ENCODE peak calls at places on chromosomes 5 and 9, in six cellular contexts. P, W, Y, H, O and E are unnamed samples.

GRCh38 chr9:89606049-89606481 is 1.3 kb downstream of the GADD45G start:
- DNase-seq in P (peak; percentile 20), W (peak; percentile 76), Y (no peak), H (peak; percentile 96), O (peak; percentile 82), E (peak; percentile 39)

GRCh38 chr5:117473075-117473595 is 898.5 kb upstream of the SEMA6A start:
- DNase-seq in P (no peak), W (no peak), Y (no peak), H (no peak), O (no peak), E (no peak)

GRCh38 chr9:127706836-127707241 is at the start of gene CFAP157:
- DNase-seq in P (no peak), W (no peak), Y (no peak), H (no peak), O (peak; percentile 50), E (no peak)

GRCh38 chr5:54547711-54548250 is 30.2 kb downstream of the SNX18 start:
- DNase-seq in P (no peak), W (peak; percentile 80), Y (no peak), H (no peak), O (no peak), E (no peak)

GRCh38 chr5:153463806-153464205 is 26.7 kb upstream of the GRIA1 start:
- DNase-seq in P (no peak), W (no peak), Y (no peak), H (no peak), O (no peak), E (no peak)

GRCh38 chr9:13033959-13034695 is 245.4 kb downstream of the MPDZ start:
- DNase-seq in P (no peak), W (peak; percentile 43), Y (no peak), H (peak; percentile 73), O (peak; percentile 69), E (no peak)

GRCh38 chr9:37517977-37518376 is 32.2 kb downstream of the POLR1E start:
- DNase-seq in P (no peak), W (no peak), Y (no peak), H (no peak), O (no peak), E (no peak)

GRCh38 chr9:29332789-29333188 is 1759.5 kb upstream of the C9orf72 start:
- DNase-seq in P (no peak), W (no peak), Y (no peak), H (no peak), O (no peak), E (no peak)

GRCh38 chr9:129027685-129028191 is 393 bp downstream of the SH3GLB2 start:
- DNase-seq in P (peak; percentile 82), W (peak; percentile 67), Y (no peak), H (no peak), O (no peak), E (no peak)

GRCh38 chr9:69395718-69396117 is 70.7 kb downstream of the ENTREP1 start:
- DNase-seq in P (no peak), W (no peak), Y (no peak), H (no peak), O (no peak), E (no peak)

GRCh38 chr5:10902145-10902544 is 141.1 kb upstream of the DAP start:
- DNase-seq in P (no peak), W (no peak), Y (no peak), H (no peak), O (no peak), E (no peak)

GRCh38 chr5:74056789-74057164 is 430.8 kb downstream of the ARHGEF28 start:
- DNase-seq in P (no peak), W (no peak), Y (no peak), H (no peak), O (peak; percentile 40), E (no peak)

GRCh38 chr9:4116708-4117460 is 183.0 kb downstream of the GLIS3 start:
- DNase-seq in P (no peak), W (no peak), Y (no peak), H (no peak), O (no peak), E (no peak)

GRCh38 chr5:125399885-125400284 is 653.4 kb upstream of the ZNF608 start:
- DNase-seq in P (no peak), W (no peak), Y (no peak), H (no peak), O (no peak), E (no peak)

GRCh38 chr5:32258406-32258805 is 54.3 kb downstream of the MTMR12 start:
- DNase-seq in P (no peak), W (no peak), Y (no peak), H (no peak), O (no peak), E (no peak)

GRCh38 chr5:27217160-27217956 is 179.0 kb upstream of the CDH9 start:
- DNase-seq in P (no peak), W (no peak), Y (no peak), H (peak; percentile 19), O (no peak), E (no peak)

GRCh38 chr9:111657051-111657450 is 4.4 kb upstream of the GNG10 start:
- DNase-seq in P (no peak), W (no peak), Y (no peak), H (no peak), O (no peak), E (no peak)

GRCh38 chr9:131954299-131954698 is 125.4 kb downstream of the MED27 start:
- DNase-seq in P (no peak), W (no peak), Y (no peak), H (no peak), O (no peak), E (no peak)

GRCh38 chr5:141354900-141355469 is at the start of gene PCDHGA4:
- DNase-seq in P (no peak), W (no peak), Y (no peak), H (no peak), O (no peak), E (no peak)

GRCh38 chr9:128187361-128187760 is 4.0 kb downstream of the CIZ1 start:
- DNase-seq in P (no peak), W (no peak), Y (no peak), H (no peak), O (no peak), E (no peak)

GRCh38 chr5:74543162-74543995 is 97.1 kb downstream of the ENC1 start:
- DNase-seq in P (no peak), W (peak; percentile 41), Y (no peak), H (no peak), O (peak; percentile 51), E (peak; percentile 39)

GRCh38 chr5:73694089-73694488 is 68.1 kb downstream of the ARHGEF28 start:
- DNase-seq in P (no peak), W (no peak), Y (no peak), H (no peak), O (no peak), E (no peak)

GRCh38 chr5:91957671-91958070 is 574.6 kb upstream of the ARRDC3 start:
- DNase-seq in P (no peak), W (no peak), Y (no peak), H (no peak), O (no peak), E (no peak)

GRCh38 chr5:59800375-59800893 is 93.1 kb downstream of the PDE4D start:
- DNase-seq in P (no peak), W (no peak), Y (no peak), H (no peak), O (no peak), E (no peak)

GRCh38 chr9:3431890-3432289 is 93.9 kb downstream of the RFX3 start:
- DNase-seq in P (no peak), W (no peak), Y (no peak), H (no peak), O (no peak), E (no peak)

GRCh38 chr9:6428940-6429889 is 16.2 kb downstream of the UHRF2 start:
- DNase-seq in P (peak; percentile 61), W (no peak), Y (no peak), H (no peak), O (no peak), E (no peak)

GRCh38 chr5:78843436-78843835 is 141.7 kb downstream of the ARSB start:
- DNase-seq in P (no peak), W (no peak), Y (no peak), H (no peak), O (no peak), E (no peak)

GRCh38 chr5:140246378-140247122 is 56.4 kb downstream of the PFDN1 start:
- DNase-seq in P (no peak), W (peak; percentile 78), Y (no peak), H (no peak), O (no peak), E (no peak)

GRCh38 chr5:140250386-140250785 is 52.5 kb downstream of the PFDN1 start:
- DNase-seq in P (no peak), W (no peak), Y (no peak), H (no peak), O (no peak), E (no peak)

GRCh38 chr5:140251527-140251973 is 51.4 kb downstream of the PFDN1 start:
- DNase-seq in P (peak; percentile 23), W (no peak), Y (peak; percentile 13), H (no peak), O (no peak), E (no peak)

GRCh38 chr5:140252470-140253126 is 50.3 kb downstream of the PFDN1 start:
- DNase-seq in P (no peak), W (no peak), Y (no peak), H (no peak), O (no peak), E (no peak)

GRCh38 chr5:140249536-140249935 is 53.4 kb downstream of the PFDN1 start:
- DNase-seq in P (no peak), W (no peak), Y (no peak), H (no peak), O (no peak), E (no peak)
- H3K4me1 ChIP-seq in P (peaks cover 18% of the 10 kb centered on the region), W (no peaks in the 10 kb centered on the region), Y (peaks cover 21% of the 10 kb centered on the region), H (peaks cover 29% of the 10 kb centered on the region), O (peaks cover 5% of the 10 kb centered on the region), E (peaks cover 8% of the 10 kb centered on the region)

DNA sequence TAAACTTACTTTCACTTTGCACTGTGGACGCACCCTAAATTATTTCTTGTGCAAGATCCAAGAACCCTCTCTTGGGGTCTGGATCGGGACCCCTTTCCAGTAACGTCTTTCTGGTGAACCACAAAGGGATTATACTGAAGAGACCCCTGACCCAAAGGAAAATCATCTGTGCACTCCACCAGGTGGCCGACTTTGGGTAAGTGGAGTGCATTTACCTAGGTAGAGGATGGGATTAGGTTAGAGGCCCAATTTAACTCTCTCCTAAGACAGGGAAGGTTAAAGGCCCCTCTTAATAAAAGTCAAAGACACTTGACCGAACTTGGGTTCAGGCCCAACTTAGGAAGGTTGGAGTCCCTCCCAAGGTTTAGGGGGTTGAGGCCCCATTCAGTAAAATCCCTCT is 8.2 kb upstream of the PAIP1 start:
- DNase-seq in P (no peak), W (no peak), Y (no peak), H (no peak), O (no peak), E (no peak)
- H3K27ac ChIP-seq in P (no peak overlapping the region), W (no peak overlapping the region), Y (no peak overlapping the region), H (no peak overlapping the region), O (no peak overlapping the region), E (no peak overlapping the region)

DNA sequence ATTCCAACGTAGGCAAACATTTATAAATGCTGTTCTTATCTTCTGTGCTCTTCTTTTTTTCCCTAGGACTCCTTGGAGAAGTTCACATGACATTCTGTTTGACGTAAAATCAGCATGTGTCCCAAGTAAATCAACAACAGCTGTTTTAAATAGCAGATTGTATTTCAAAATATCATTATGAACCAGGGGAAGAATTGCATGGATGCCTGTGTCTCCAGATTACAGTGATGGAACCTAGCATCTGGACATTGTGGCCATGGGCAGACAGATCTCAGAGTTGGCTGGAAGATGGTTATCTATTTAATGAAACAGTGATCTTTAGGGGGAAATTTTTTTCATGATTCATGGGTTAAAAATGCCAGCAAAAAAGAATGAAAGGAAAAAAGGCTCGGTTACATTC is 222.0 kb downstream of the MAN2A1 start:
- DNase-seq in P (no peak), W (no peak), Y (no peak), H (no peak), O (no peak), E (no peak)
- H3K4me1 ChIP-seq in P (no peaks in the 10 kb centered on the region), W (no peaks in the 10 kb centered on the region), Y (no peaks in the 10 kb centered on the region), H (no peaks in the 10 kb centered on the region), O (no peaks in the 10 kb centered on the region), E (no peaks in the 10 kb centered on the region)

GRCh38 chr5:149803641-149804468 is 73.7 kb downstream of the PPARGC1B start:
- DNase-seq in P (no peak), W (no peak), Y (no peak), H (no peak), O (no peak), E (no peak)
- H3K27ac ChIP-seq in P (no peak overlapping the region), W (peak overlapping the region; percentile 90), Y (no peak overlapping the region), H (no peak overlapping the region), O (no peak overlapping the region), E (no peak overlapping the region)